ENCODE peak calls at places on chromosomes 1 and 21, in eight cellular contexts. D is prostate gland, X is epithelial cell of esophagus, Q is esophagus squamous epithelium, C is heart left ventricle, F is mammary epithelial cell, M is AG10803, W is RWPE2. T is an unnamed sample.

GRCh38 chr21:26652891-26653290 is 79.8 kb upstream of the CYYR1 start:
- DNase-seq in D (no peak), X (no peak), Q (no peak), C (no peak), F (no peak), M (no peak), W (no peak), T (no peak)

GRCh38 chr1:113692824-113693431 is 66.4 kb downstream of the PHTF1 start:
- DNase-seq in D (no peak), X (no peak), Q (no peak), C (no peak), F (no peak), M (no peak), W (no peak), T (no peak)

GRCh38 chr1:165942062-165942461 is 114.6 kb downstream of the UCK2 start:
- DNase-seq in D (no peak), X (no peak), Q (no peak), C (no peak), F (no peak), M (no peak), W (no peak), T (no peak)

GRCh38 chr1:157829210-157829609 is 9.3 kb upstream of the FCRL1 start:
- DNase-seq in D (no peak), X (no peak), Q (no peak), C (no peak), F (no peak), M (no peak), W (no peak), T (no peak)

GRCh38 chr1:201911827-201912571 is 23.3 kb downstream of the SHISA4 start:
- DNase-seq in D (no peak), X (no peak), Q (no peak), C (no peak), F (no peak), M (no peak), W (no peak), T (no peak)

GRCh38 chr1:18927654-18928272 is 25.4 kb upstream of the ALDH4A1 start:
- DNase-seq in D (no peak), X (peak; percentile 39), Q (no peak), C (no peak), F (peak; percentile 52), M (no peak), W (no peak), T (no peak)

GRCh38 chr1:219085988-219086387 is 87.7 kb upstream of the LYPLAL1 start:
- DNase-seq in D (no peak), X (no peak), Q (no peak), C (no peak), F (peak; percentile 2), M (peak; percentile 66), W (no peak), T (no peak)

GRCh38 chr1:159860456-159860855 is 2.0 kb downstream of the VSIG8 start:
- DNase-seq in D (no peak), X (no peak), Q (no peak), C (no peak), F (no peak), M (no peak), W (no peak), T (no peak)

GRCh38 chr1:159076438-159076752 is 171 bp downstream of the AIM2 start:
- DNase-seq in D (no peak), X (no peak), Q (no peak), C (no peak), F (no peak), M (no peak), W (no peak), T (no peak)

GRCh38 chr1:6624712-6625578 is at the start of gene THAP3:
- DNase-seq in D (peak; percentile 82), X (peak; percentile 89), Q (peak; percentile 47), C (peak; percentile 95), F (peak; percentile 81), M (peak; percentile 85), W (peak; percentile 89), T (peak; percentile 82)

GRCh38 chr21:44966135-44967081 is 26.6 kb downstream of the SLX9 start:
- DNase-seq in D (peak; percentile 54), X (no peak), Q (no peak), C (peak; percentile 78), F (no peak), M (no peak), W (no peak), T (no peak)

GRCh38 chr1:244863491-244864252 is 671 bp downstream of the HNRNPU start:
- DNase-seq in D (peak; percentile 21), X (peak; percentile 61), Q (peak; percentile 61), C (peak; percentile 78), F (no peak), M (no peak), W (peak; percentile 46), T (no peak)

GRCh38 chr1:62070384-62071011 is 124.2 kb upstream of the L1TD1 start:
- DNase-seq in D (no peak), X (no peak), Q (no peak), C (no peak), F (no peak), M (peak; percentile 10), W (no peak), T (peak; percentile 37)

DNA sequence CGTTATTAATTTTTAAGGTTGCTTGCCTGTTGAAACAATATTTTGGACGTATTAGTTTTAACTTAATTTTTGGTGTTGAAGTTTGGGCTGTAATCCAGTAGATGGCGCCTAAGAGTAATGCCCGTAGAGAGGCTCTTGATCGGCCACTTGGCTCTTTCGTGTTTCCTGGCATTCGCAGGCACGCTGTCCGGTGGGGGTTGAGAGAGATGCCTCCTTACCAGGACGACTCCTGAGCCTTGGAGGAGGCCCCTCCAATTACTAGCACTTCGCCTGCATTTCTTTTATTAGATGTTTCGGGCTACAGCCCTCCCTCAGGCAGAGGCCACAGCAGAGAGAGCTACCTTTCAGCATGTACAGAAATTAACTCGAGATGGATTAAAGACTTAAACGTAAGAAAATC is 12.0 kb downstream of the OR2M4 start:
- DNase-seq in D (no peak), X (peak; percentile 48), Q (no peak), C (no peak), F (peak; percentile 27), M (peak; percentile 14), W (no peak), T (peak; percentile 67)
- TF ChIP-seq CTCF in D (peak; percentile 43), X (peak; percentile 73), Q (no peak), C (peak; percentile 43), F (peak; percentile 83), M (peak; percentile 51), W (peak; percentile 61), T (peak; percentile 92)

DNA sequence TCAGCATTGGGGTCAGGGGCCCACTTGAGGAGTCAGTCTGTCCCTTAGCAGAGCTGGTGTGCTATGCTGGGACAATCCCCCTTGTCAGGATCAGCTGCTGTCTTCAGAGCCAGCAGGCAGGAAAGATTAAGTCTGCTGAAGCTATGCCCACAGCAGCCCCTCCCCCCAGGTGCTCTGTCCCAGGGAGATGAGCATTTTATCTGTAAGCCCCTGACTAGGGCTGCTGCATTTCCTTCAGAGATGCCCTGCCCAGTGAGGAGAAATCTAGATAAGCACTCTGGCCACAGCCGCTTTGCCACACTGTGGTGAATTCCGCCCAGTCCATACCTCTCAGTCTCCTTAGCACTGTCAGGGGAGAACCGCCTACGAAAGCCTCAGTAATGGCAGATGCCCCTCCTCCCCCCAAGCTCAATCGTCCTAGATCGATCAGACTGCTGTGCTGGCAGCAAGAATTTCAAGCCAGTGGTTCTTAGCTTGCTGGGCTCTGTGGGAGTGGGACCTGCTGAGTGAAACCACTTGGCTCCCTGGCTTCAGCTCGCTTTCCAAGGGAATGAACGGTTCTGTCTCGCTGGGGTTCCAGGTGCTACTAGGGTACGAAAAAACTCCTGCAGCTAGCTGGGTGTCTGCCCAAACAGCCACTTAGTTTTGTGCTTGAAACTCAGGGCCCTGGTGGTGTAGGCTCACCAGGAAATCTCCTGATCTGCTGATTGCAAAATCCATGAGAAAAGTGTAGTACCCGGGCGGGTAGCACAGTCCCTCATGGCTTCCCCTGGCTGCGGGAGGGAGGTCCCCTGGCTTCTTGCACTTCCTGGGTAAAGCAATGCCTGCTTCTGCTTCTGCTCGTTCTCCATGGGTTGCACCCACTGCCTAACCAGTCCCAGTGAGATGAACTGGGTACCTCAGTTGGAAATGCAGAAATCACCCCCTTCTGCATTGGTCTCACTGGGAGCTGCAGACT is 25.1 kb upstream of the TP53BP2 start:
- DNase-seq in D (no peak), X (no peak), Q (no peak), C (no peak), F (no peak), M (no peak), W (no peak), T (no peak)
- TF ChIP-seq CTCF in D (no peak), X (no peak), Q (no peak), C (no peak), F (no peak), M (no peak), W (no peak), T (no peak)

DNA sequence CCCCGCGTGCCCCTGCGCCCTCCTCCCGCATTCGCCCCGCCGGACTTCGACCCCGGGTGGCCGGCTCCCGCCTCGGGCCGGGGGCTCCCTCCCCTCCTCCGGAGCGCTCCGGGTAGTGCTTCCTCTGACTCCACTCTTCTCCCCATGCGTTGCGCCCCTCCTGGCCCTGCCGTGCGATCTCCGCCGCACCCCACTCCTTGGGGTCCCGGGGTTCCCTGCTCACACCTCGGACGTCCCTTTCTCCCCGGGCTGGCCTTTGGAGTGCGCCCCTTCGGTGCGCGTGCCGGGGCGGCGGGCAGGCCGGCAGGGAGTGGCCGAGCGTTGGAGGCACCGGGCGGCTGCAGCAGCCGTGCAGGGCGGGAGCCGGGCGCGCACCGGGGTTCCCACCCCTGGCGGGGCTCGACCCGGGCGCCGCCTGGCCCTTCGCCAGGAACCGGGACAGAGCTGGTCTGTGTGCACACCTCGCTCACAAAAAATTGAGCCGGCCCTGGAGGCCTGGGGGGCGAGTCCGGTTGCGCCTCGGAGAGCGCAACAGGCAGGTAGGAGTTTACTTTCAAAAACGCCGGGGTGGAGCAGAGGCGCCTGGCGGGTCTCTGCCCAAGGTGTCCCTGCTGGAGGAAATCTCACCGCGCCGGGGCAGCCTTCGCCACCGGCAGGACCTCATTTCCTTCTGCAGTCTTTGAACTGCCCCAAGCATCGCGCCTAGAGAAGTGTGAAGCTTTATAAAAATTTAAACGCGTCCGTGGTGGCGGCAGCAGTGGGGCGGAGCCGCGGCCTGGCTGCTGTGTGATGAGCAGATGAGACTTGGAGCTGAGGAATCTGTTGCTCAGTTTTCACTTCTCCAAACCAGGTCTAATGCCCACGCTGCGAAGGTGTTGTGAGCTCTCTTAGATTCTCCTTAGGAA is 650 bp downstream of the VANGL1 start:
- DNase-seq in D (peak; percentile 57), X (peak; percentile 67), Q (no peak), C (peak; percentile 72), F (peak; percentile 70), M (peak; percentile 34), W (no peak), T (peak; percentile 52)
- TF ChIP-seq CTCF in D (peak; percentile 30), X (peak; percentile 6), Q (peak; percentile 16), C (peak; percentile 30), F (peak; percentile 35), M (no peak), W (peak; percentile 31), T (no peak)

DNA sequence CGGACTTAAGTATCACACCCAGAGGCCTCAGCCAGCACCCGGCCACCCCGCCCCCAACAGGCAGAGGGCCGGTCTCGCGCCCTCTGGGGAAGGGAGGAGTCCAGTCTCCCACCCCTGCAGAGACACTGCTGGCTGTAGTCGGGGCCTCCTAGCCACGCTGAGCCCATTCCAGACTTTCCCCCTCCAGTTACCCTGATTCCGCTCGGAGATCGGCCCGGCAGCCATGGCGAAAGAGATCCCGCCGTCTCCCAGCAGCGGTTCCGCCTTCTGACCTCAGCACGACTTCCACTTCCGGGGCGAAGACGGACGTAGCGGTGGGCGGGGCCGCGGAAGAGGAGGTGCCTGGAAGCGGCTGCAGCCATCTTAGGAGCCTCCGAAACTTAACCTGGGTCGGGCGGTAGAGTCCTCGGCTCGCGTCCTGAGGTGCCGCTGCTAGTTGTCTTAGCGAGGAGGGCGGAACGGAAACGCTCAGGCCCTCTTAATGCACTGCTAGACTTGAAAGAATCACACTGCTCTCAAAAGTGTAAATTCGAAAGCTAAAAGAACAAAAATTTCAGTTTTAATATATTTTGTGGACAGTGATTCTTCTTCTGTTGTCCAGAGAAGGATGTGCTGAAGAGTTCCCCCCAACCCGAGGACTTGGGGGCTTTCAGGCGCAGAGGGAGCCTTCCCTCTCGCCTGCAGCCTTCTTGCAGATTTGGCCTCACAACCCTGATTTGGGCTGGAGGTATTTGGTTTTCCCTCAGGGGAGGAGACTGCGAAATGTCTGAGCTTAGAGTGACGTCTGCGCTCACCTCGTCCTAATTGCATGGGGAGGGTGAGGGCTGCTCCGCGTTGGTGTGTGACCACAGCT is at the start of gene SF3B4:
- DNase-seq in D (peak; percentile 97), X (peak; percentile 96), Q (peak; percentile 69), C (peak; percentile 98), F (peak; percentile 91), M (peak; percentile 91), W (peak; percentile 94), T (peak; percentile 98)
- TF ChIP-seq CTCF in D (no peak), X (no peak), Q (peak; percentile 20), C (peak; percentile 11), F (no peak), M (no peak), W (no peak), T (no peak)